ENCODE peak calls at places on chromosomes 4 and X, in eight cellular contexts. X is astrocyte of the spinal cord, J is IMR-90, D is neural progenitor cell, L is uterus, Y is right atrium auricular region, P is kidney, Q is astrocyte. T is an unnamed sample.

GRCh38 chr4:38943355-38943754 is 75.7 kb downstream of the FAM114A1 start:
- DNase-seq in L (peak), P (peak), J (peak), D (no peak), Y (no peak), Q (no peak), X (no peak), T (no peak)

GRCh38 chrX:45762699-45763647 is 562.3 kb upstream of the DIPK2B start:
- DNase-seq in D (no peak), X (peak), J (no peak), L (no peak), P (no peak), Y (no peak), Q (peak), T (no peak)

GRCh38 chrX:72569786-72570185 is 2.9 kb downstream of the HDAC8 start:
- DNase-seq in Y (no peak), P (no peak), L (no peak), Q (peak), J (peak), X (peak), D (no peak), T (peak)

GRCh38 chr4:38867478-38868054 is at the start of gene FAM114A1:
- DNase-seq in Y (peak), P (peak), L (peak), D (peak), X (peak), J (peak), Q (peak), T (peak)

GRCh38 chrX:101658661-101659477 is 781 bp downstream of the ARMCX2 start:
- DNase-seq in Q (peak), J (peak), Y (peak), P (peak), X (peak), D (peak), L (peak), T (peak)

GRCh38 chr4:70802923-70803605 is 36.6 kb downstream of the GRSF1 start:
- DNase-seq in D (no peak), Q (no peak), P (no peak), Y (no peak), L (no peak), X (no peak), J (peak), T (no peak)

GRCh38 chr4:174119051-174119450 is 164.4 kb downstream of the FBXO8 start:
- DNase-seq in D (no peak), Y (no peak), P (no peak), L (peak), X (peak), Q (peak), J (peak), T (peak)

GRCh38 chrX:10922158-10922557 is 189.0 kb upstream of the HCCS start:
- DNase-seq in L (no peak), P (no peak), Y (no peak), D (no peak), J (peak), Q (peak), X (peak), T (peak)

GRCh38 chr4:17447056-17447455 is 64.8 kb downstream of the QDPR start:
- DNase-seq in P (no peak), X (peak), D (no peak), J (peak), Q (peak), Y (no peak), L (no peak), T (no peak)

GRCh38 chrX:1874899-1875298 is 260.0 kb downstream of the ASMT start:
- DNase-seq in Y (no peak), L (no peak), J (no peak), D (no peak), P (no peak), Q (no peak), X (no peak), T (no peak)

GRCh38 chr4:47482326-47482725 is 2.7 kb upstream of the ATP10D start:
- DNase-seq in Q (peak), Y (no peak), P (no peak), D (no peak), X (peak), J (peak), L (no peak), T (peak)

GRCh38 chrX:10633722-10634121 is 13.3 kb upstream of the MID1 start:
- DNase-seq in X (peak), D (no peak), P (no peak), Y (no peak), J (peak), Q (peak), L (peak), T (peak)

GRCh38 chr4:1212546-1213335 is 36.2 kb downstream of the CTBP1 start:
- DNase-seq in Y (no peak), L (no peak), P (peak), Q (no peak), X (no peak), J (no peak), D (no peak), T (no peak)

GRCh38 chrX:69616520-69617203 is 749 bp downstream of the EDA start:
- DNase-seq in X (no peak), D (peak), L (peak), P (peak), Q (no peak), J (no peak), Y (peak), T (no peak)
- H3K4me3 ChIP-seq in X (peak), D (peak), L (peak), P (peak), Q (peak), J (peak), Y (peak), T (peak)

GRCh38 chr4:10019521-10020051 is 1.7 kb downstream of the SLC2A9 start:
- DNase-seq in D (no peak), P (no peak), X (no peak), Y (peak), Q (no peak), J (no peak), L (no peak), T (no peak)

GRCh38 chr4:10018818-10019438 is 2.4 kb downstream of the SLC2A9 start:
- DNase-seq in Q (peak), P (peak), J (peak), Y (peak), D (peak), X (peak), L (peak), T (peak)

GRCh38 chr4:10020871-10021676 is at the start of gene SLC2A9:
- DNase-seq in D (no peak), Y (peak), P (no peak), L (no peak), Q (no peak), X (no peak), J (no peak), T (peak)

GRCh38 chr4:10022346-10023049 is 1.2 kb upstream of the SLC2A9 start:
- DNase-seq in D (peak), J (no peak), P (no peak), Q (no peak), Y (no peak), L (no peak), X (no peak), T (no peak)

GRCh38 chr4:10020106-10020505 is 1.2 kb downstream of the SLC2A9 start:
- DNase-seq in D (no peak), L (no peak), Q (no peak), P (no peak), J (no peak), Y (no peak), X (no peak), T (no peak)
- H3K4me3 ChIP-seq in D (no peak), L (no peak), Q (no peak), P (peak), J (no peak), Y (no peak), X (no peak), T (no peak)

DNA sequence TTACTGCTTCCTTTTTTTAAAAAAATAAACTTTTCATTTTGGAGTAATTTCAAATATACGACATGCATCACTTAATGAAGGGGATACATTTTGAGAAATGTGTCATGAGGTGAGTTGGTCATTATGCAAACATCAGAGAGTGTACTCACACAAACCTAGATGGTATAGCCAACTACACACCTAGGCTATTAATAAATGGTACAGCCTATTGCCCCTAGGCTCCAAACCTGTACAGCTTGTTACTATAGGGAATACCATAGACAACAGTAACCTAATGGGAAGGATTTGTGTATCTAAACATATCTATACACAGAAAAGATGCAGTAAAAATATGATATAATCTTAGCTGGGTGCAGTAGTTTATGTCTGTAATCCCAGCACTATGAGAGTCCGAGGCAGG is 29.1 kb downstream of the SETD7 start:
- DNase-seq in Q (no peak), P (no peak), D (no peak), X (no peak), L (no peak), J (no peak), Y (no peak), T (no peak)
- H3K4me3 ChIP-seq in Q (no peak), P (no peak), D (no peak), X (no peak), L (no peak), J (no peak), Y (no peak), T (no peak)

GRCh38 chr4:137531951-137532868 is at the start of gene PCDH18:
- DNase-seq in Q (peak), X (peak), J (peak), L (peak), P (peak), D (peak), Y (peak), T (peak)

GRCh38 chr4:137529432-137529831 is 2.9 kb downstream of the PCDH18 start:
- DNase-seq in Y (no peak), P (no peak), L (no peak), D (peak), J (no peak), Q (no peak), X (no peak), T (no peak)

GRCh38 chr4:137532869-137533236 is 559 bp upstream of the PCDH18 start:
- DNase-seq in X (peak), Q (peak), Y (no peak), P (no peak), J (no peak), D (peak), L (no peak), T (no peak)

GRCh38 chr4:137531121-137531520 is 1.2 kb downstream of the PCDH18 start:
- DNase-seq in Y (no peak), L (no peak), Q (no peak), J (peak), P (no peak), D (peak), X (peak), T (peak)

DNA sequence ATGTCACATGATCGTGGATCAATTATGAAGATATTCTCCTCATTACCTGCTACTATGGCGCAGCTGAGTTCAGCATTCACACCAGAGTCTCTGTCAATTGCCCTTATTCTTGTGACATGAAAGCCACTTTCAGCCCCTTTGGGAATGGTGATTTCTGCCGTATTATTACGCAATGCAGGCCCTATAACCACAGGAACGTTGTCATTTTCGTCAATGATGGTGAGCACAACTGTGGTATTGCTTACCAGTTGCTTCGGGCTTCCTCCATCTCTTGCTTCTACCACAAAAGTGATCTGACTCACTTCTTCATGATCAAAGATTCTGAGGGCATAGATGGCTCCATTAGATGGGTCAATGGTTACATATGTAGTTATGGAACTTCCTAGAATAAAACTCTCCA is 2.1 kb downstream of the PCDH18 start:
- DNase-seq in D (no peak), X (peak), J (peak), L (no peak), Y (no peak), Q (peak), P (no peak), T (peak)
- H3K4me3 ChIP-seq in D (peak), X (peak), J (peak), L (peak), Y (peak), Q (peak), P (peak), T (peak)

DNA sequence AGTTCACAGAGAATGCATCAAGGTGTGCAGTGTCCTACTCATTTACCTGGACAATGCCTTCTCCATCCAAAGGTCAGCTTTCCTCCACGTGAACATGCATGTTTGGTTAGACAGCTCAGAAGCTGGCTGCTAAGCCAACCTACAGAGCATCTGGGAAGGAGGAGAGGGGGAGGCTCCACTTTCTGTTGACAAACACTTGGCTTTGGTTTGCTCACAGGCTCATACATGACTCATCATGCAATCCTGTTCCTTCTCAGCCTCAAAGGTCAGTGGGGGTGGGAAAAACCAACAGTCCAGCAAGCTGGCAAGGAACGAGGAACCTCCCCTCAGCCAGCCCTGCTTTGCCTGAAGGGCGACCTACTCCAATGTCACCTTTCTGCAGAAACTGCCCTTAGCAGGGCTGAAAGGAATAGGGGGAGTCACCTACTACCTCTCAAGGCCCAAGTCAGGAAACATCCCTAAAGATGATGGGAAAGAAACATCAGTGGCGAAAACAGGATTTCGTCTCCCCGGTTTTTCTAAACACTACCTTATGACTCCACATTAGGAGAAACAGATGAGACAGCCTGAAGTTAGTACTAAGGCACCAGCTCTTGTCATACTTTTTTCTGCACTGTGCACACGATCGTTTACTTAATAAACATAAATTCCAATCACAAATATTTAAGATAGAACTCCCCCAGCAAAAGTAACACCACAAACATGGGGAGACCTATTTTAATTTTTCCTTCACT is 37.9 kb downstream of the RELL1 start:
- DNase-seq in D (no peak), X (peak), L (peak), Q (peak), J (peak), Y (no peak), P (peak), T (peak)
- H3K4me3 ChIP-seq in D (no peak), X (no peak), L (no peak), Q (no peak), J (no peak), Y (no peak), P (no peak), T (peak)

GRCh38 chrX:24647257-24648058 is at the start of gene PCYT1B:
- DNase-seq in X (peak), Q (peak), L (peak), J (peak), P (peak), Y (peak), D (peak), T (peak)
- H3K4me3 ChIP-seq in X (peak), Q (peak), L (peak), J (peak), P (no peak), Y (peak), D (peak), T (no peak)

GRCh38 chrX:125203737-125204578 is 115.7 kb upstream of the TEX13C start:
- DNase-seq in D (peak), L (peak), J (no peak), X (peak), Y (no peak), P (peak), Q (no peak), T (peak)
- H3K4me3 ChIP-seq in D (peak), L (peak), J (no peak), X (peak), Y (peak), P (peak), Q (no peak), T (no peak)